ENCODE peak calls at places on chromosomes 11 and 22, in seven cellular contexts. One of them, this sample, is unnamed.
A peak's percentile ranks its signal among the peaks of the same experiment; 100 is the strongest.

GRCh38 chr11:12625438-12626071 is 48.7 kb upstream of the TEAD1 start:
- DNase-seq in trophoblast cell: no peak
- DNase-seq in H1: no peak
- DNase-seq in mesenchymal stem cell: peak; percentile 90
- DNase-seq in IMR-90: peak; percentile 98
- DNase-seq in H9: no peak
- DNase-seq in mesendoderm: no peak
- DNase-seq in this sample: no peak

GRCh38 chr22:45320326-45320976 is 10.7 kb downstream of the FAM118A start:
- DNase-seq in H9: no peak
- DNase-seq in IMR-90: peak; percentile 75
- DNase-seq in mesenchymal stem cell: no peak
- DNase-seq in trophoblast cell: no peak
- DNase-seq in mesendoderm: no peak
- DNase-seq in H1: no peak
- DNase-seq in this sample: no peak

GRCh38 chr22:20977019-20977418 is 5.1 kb upstream of the LZTR1 start:
- DNase-seq in mesenchymal stem cell: no peak
- DNase-seq in trophoblast cell: no peak
- DNase-seq in mesendoderm: no peak
- DNase-seq in H9: no peak
- DNase-seq in IMR-90: no peak
- DNase-seq in H1: no peak
- DNase-seq in this sample: no peak

GRCh38 chr11:61917357-61918109 is at the start of gene RAB3IL1:
- DNase-seq in mesendoderm: peak; percentile 69
- DNase-seq in IMR-90: no peak
- DNase-seq in H9: peak; percentile 71
- DNase-seq in trophoblast cell: peak; percentile 61
- DNase-seq in H1: peak; percentile 81
- DNase-seq in mesenchymal stem cell: peak; percentile 40
- DNase-seq in this sample: peak; percentile 56

GRCh38 chr11:6353367-6353987 is 33.2 kb upstream of the CAVIN3 start:
- DNase-seq in IMR-90: peak; percentile 40
- DNase-seq in mesenchymal stem cell: peak; percentile 63
- DNase-seq in H1: peak; percentile 78
- DNase-seq in trophoblast cell: peak; percentile 86
- DNase-seq in H9: peak; percentile 90
- DNase-seq in mesendoderm: peak; percentile 99
- DNase-seq in this sample: peak; percentile 70

GRCh38 chr22:36369922-36370781 is 17.6 kb downstream of the MYH9 start:
- DNase-seq in trophoblast cell: peak; percentile 94
- DNase-seq in H9: no peak
- DNase-seq in IMR-90: peak; percentile 41
- DNase-seq in mesendoderm: peak; percentile 73
- DNase-seq in mesenchymal stem cell: peak; percentile 68
- DNase-seq in H1: no peak
- DNase-seq in this sample: no peak

GRCh38 chr11:17014774-17015638 is 792 bp upstream of the PLEKHA7 start:
- DNase-seq in trophoblast cell: peak; percentile 40
- DNase-seq in mesendoderm: peak; percentile 73
- DNase-seq in IMR-90: no peak
- DNase-seq in mesenchymal stem cell: peak; percentile 20
- DNase-seq in H9: peak; percentile 70
- DNase-seq in H1: peak; percentile 72
- DNase-seq in this sample: peak; percentile 32

GRCh38 chr22:45996241-45997076 is 19.5 kb upstream of the WNT7B start:
- DNase-seq in H9: no peak
- DNase-seq in H1: no peak
- DNase-seq in mesenchymal stem cell: peak; percentile 79
- DNase-seq in IMR-90: peak; percentile 42
- DNase-seq in mesendoderm: no peak
- DNase-seq in trophoblast cell: peak; percentile 38
- DNase-seq in this sample: no peak

GRCh38 chr22:24969588-24970301 is 17.2 kb downstream of the KIAA1671 start:
- DNase-seq in H9: no peak
- DNase-seq in mesenchymal stem cell: peak; percentile 85
- DNase-seq in H1: no peak
- DNase-seq in IMR-90: no peak
- DNase-seq in trophoblast cell: peak; percentile 43
- DNase-seq in mesendoderm: peak; percentile 89
- DNase-seq in this sample: no peak

GRCh38 chr22:41668971-41669911 is 19.4 kb downstream of the SNU13 start:
- DNase-seq in H1: no peak
- DNase-seq in IMR-90: peak; percentile 85
- DNase-seq in H9: no peak
- DNase-seq in mesendoderm: peak; percentile 39
- DNase-seq in trophoblast cell: peak; percentile 76
- DNase-seq in mesenchymal stem cell: peak; percentile 85
- DNase-seq in this sample: no peak

GRCh38 chr22:29520851-29521250 is 32.7 kb downstream of the THOC5 start:
- DNase-seq in H1: no peak
- DNase-seq in IMR-90: peak; percentile 91
- DNase-seq in trophoblast cell: no peak
- DNase-seq in mesenchymal stem cell: peak; percentile 68
- DNase-seq in H9: no peak
- DNase-seq in mesendoderm: peak; percentile 30
- DNase-seq in this sample: no peak

GRCh38 chr11:16536513-16536912 is 180.2 kb upstream of the SOX6 start:
- DNase-seq in H9: no peak
- DNase-seq in mesenchymal stem cell: no peak
- DNase-seq in trophoblast cell: no peak
- DNase-seq in mesendoderm: no peak
- DNase-seq in H1: no peak
- DNase-seq in IMR-90: no peak
- DNase-seq in this sample: no peak

GRCh38 chr22:44186737-44187136 is 6.0 kb downstream of the PARVG start:
- DNase-seq in H9: no peak
- DNase-seq in IMR-90: no peak
- DNase-seq in trophoblast cell: peak; percentile 3
- DNase-seq in mesenchymal stem cell: no peak
- DNase-seq in mesendoderm: no peak
- DNase-seq in H1: no peak
- DNase-seq in this sample: no peak

GRCh38 chr22:49585695-49586243 is 241.9 kb downstream of the BRD1 start:
- DNase-seq in H1: no peak
- DNase-seq in IMR-90: no peak
- DNase-seq in H9: no peak
- DNase-seq in trophoblast cell: no peak
- DNase-seq in mesendoderm: no peak
- DNase-seq in mesenchymal stem cell: no peak
- DNase-seq in this sample: no peak

GRCh38 chr11:92226331-92227232 is 2.0 kb downstream of the FAT3 start:
- DNase-seq in IMR-90: no peak
- DNase-seq in mesendoderm: peak; percentile 95
- DNase-seq in mesenchymal stem cell: no peak
- DNase-seq in trophoblast cell: no peak
- DNase-seq in H9: peak; percentile 77
- DNase-seq in H1: peak; percentile 81
- DNase-seq in this sample: peak; percentile 70

GRCh38 chr11:88359529-88359928 is 22.0 kb upstream of the CTSC start:
- DNase-seq in H1: no peak
- DNase-seq in mesenchymal stem cell: no peak
- DNase-seq in mesendoderm: no peak
- DNase-seq in IMR-90: no peak
- DNase-seq in trophoblast cell: no peak
- DNase-seq in H9: no peak
- DNase-seq in this sample: no peak

GRCh38 chr11:111631666-111632039 is 29.4 kb downstream of the SIK2 start:
- DNase-seq in H1: no peak
- DNase-seq in H9: no peak
- DNase-seq in IMR-90: peak; percentile 88
- DNase-seq in mesenchymal stem cell: peak; percentile 52
- DNase-seq in mesendoderm: peak; percentile 22
- DNase-seq in trophoblast cell: peak; percentile 95
- DNase-seq in this sample: no peak

GRCh38 chr11:67468056-67468455 is 995 bp downstream of the TMEM134 start:
- DNase-seq in trophoblast cell: peak; percentile 68
- DNase-seq in mesenchymal stem cell: no peak
- DNase-seq in H1: no peak
- DNase-seq in IMR-90: no peak
- DNase-seq in mesendoderm: no peak
- DNase-seq in H9: no peak
- DNase-seq in this sample: no peak

GRCh38 chr22:37256075-37256726 is 12.1 kb upstream of the RAC2 start:
- DNase-seq in mesendoderm: no peak
- DNase-seq in IMR-90: no peak
- DNase-seq in H1: no peak
- DNase-seq in H9: peak; percentile 24
- DNase-seq in trophoblast cell: no peak
- DNase-seq in mesenchymal stem cell: no peak
- DNase-seq in this sample: no peak

GRCh38 chr11:131691558-131692041 is 321.2 kb downstream of the NTM start:
- DNase-seq in trophoblast cell: peak; percentile 47
- DNase-seq in mesenchymal stem cell: no peak
- DNase-seq in H9: peak; percentile 68
- DNase-seq in mesendoderm: peak; percentile 67
- DNase-seq in H1: peak; percentile 94
- DNase-seq in IMR-90: peak; percentile 11
- DNase-seq in this sample: no peak

GRCh38 chr11:17839973-17840611 is 105.5 kb downstream of the KCNC1 start:
- DNase-seq in mesenchymal stem cell: no peak
- DNase-seq in trophoblast cell: no peak
- DNase-seq in H9: no peak
- DNase-seq in H1: no peak
- DNase-seq in IMR-90: peak; percentile 22
- DNase-seq in mesendoderm: no peak
- DNase-seq in this sample: no peak

GRCh38 chr11:64539711-64540420 is 51.2 kb upstream of the SLC22A12 start:
- DNase-seq in mesendoderm: peak; percentile 11
- DNase-seq in mesenchymal stem cell: no peak
- DNase-seq in H9: no peak
- DNase-seq in trophoblast cell: peak; percentile 87
- DNase-seq in H1: no peak
- DNase-seq in IMR-90: no peak
- DNase-seq in this sample: no peak
- H2BK5ac ChIP-seq in mesendoderm: no peak overlapping the region
- H2BK5ac ChIP-seq in mesenchymal stem cell: no peak overlapping the region
- H2BK5ac ChIP-seq in H9: no peak overlapping the region
- H2BK5ac ChIP-seq in trophoblast cell: peak overlapping the region; percentile 1
- H2BK5ac ChIP-seq in H1: no peak overlapping the region
- H2BK5ac ChIP-seq in IMR-90: no peak overlapping the region
- H2BK5ac ChIP-seq in this sample: no peak overlapping the region

DNA sequence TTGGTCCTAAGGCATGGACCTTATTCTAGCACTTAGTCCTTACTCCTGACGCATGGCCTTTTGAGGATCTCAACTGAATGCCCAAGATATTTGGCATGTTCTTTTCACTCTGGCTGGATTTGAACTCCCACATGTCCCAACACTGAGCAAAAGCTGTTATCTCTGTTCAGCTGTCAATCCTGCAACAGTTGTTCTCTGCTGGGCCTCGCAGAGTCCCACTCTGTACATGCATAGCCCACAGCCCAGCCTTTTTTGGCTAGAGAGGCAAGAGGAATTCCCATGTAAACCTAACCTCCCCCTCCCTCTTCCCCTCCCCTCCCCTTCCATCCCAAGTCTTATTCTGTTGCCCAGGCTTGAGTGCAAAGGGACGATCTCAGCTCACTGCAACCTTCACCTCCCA is 21.8 kb upstream of the DRG1 start:
- DNase-seq in mesenchymal stem cell: no peak
- DNase-seq in H9: no peak
- DNase-seq in H1: no peak
- DNase-seq in IMR-90: no peak
- DNase-seq in trophoblast cell: no peak
- DNase-seq in mesendoderm: no peak
- DNase-seq in this sample: no peak
- H2BK5ac ChIP-seq in mesenchymal stem cell: no peak overlapping the region
- H2BK5ac ChIP-seq in H9: no peak overlapping the region
- H2BK5ac ChIP-seq in H1: no peak overlapping the region
- H2BK5ac ChIP-seq in IMR-90: no peak overlapping the region
- H2BK5ac ChIP-seq in trophoblast cell: no peak overlapping the region
- H2BK5ac ChIP-seq in mesendoderm: no peak overlapping the region
- H2BK5ac ChIP-seq in this sample: no peak overlapping the region

GRCh38 chr11:102422817-102423725 is 29.5 kb downstream of the TMEM123 start:
- DNase-seq in IMR-90: no peak
- DNase-seq in mesenchymal stem cell: no peak
- DNase-seq in H9: no peak
- DNase-seq in mesendoderm: no peak
- DNase-seq in H1: no peak
- DNase-seq in trophoblast cell: no peak
- DNase-seq in this sample: no peak

GRCh38 chr11:102416974-102417373 is 35.6 kb downstream of the TMEM123 start:
- DNase-seq in mesendoderm: no peak
- DNase-seq in H1: no peak
- DNase-seq in IMR-90: no peak
- DNase-seq in H9: no peak
- DNase-seq in mesenchymal stem cell: no peak
- DNase-seq in trophoblast cell: no peak
- DNase-seq in this sample: no peak

GRCh38 chr11:102419181-102419580 is 33.4 kb downstream of the TMEM123 start:
- DNase-seq in H9: no peak
- DNase-seq in mesendoderm: no peak
- DNase-seq in mesenchymal stem cell: no peak
- DNase-seq in trophoblast cell: no peak
- DNase-seq in H1: no peak
- DNase-seq in IMR-90: no peak
- DNase-seq in this sample: no peak

GRCh38 chr11:102421262-102421661 is 31.3 kb downstream of the TMEM123 start:
- DNase-seq in trophoblast cell: no peak
- DNase-seq in mesenchymal stem cell: no peak
- DNase-seq in H9: no peak
- DNase-seq in mesendoderm: no peak
- DNase-seq in IMR-90: no peak
- DNase-seq in H1: no peak
- DNase-seq in this sample: no peak

DNA sequence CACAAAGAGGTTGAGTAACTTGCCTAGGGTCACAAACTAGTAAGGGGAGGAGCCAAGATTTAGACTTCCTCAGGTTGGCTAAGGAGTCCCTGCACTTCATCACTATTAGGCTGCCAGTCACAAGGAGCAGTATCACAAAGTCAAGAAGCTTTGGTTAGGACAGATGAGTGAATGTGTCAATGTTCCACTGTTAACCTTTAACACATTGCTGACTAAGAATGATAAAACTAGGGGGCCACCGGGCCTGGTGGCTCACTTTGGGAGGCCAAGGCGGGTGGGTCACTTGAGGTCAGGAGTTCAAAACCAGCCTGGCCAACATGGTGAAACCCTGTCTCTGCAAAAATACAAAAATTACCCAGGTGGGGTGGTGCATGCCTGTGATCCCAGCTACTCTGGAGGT is 32.0 kb downstream of the TMEM123 start:
- DNase-seq in mesenchymal stem cell: no peak
- DNase-seq in mesendoderm: no peak
- DNase-seq in H9: no peak
- DNase-seq in H1: no peak
- DNase-seq in IMR-90: no peak
- DNase-seq in trophoblast cell: no peak
- DNase-seq in this sample: no peak
- H2BK5ac ChIP-seq in mesenchymal stem cell: no peak overlapping the region
- H2BK5ac ChIP-seq in mesendoderm: no peak overlapping the region
- H2BK5ac ChIP-seq in H9: no peak overlapping the region
- H2BK5ac ChIP-seq in H1: no peak overlapping the region
- H2BK5ac ChIP-seq in IMR-90: no peak overlapping the region
- H2BK5ac ChIP-seq in trophoblast cell: no peak overlapping the region
- H2BK5ac ChIP-seq in this sample: no peak overlapping the region

DNA sequence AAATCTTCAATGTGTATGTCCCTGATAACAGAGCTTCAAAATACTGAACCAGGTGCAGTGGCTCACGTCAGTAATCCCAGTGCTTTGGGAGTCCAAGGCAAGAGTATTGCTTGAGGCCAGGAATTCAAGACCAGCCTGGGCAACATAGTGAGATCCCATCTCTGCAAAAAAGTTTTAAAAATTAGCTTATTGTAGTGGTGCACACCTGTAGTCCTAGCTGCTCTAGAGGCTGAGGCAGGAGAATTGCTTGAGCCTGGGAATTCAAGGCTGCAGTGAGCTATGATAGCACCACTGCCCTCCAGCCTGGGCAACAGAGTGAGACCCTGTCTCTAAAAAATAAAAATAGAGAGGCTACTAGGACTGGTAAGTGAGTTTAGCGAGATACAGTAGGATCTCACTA is 84.0 kb downstream of the PACS1 start:
- DNase-seq in mesendoderm: no peak
- DNase-seq in IMR-90: no peak
- DNase-seq in mesenchymal stem cell: no peak
- DNase-seq in H1: no peak
- DNase-seq in trophoblast cell: peak; percentile 25
- DNase-seq in H9: no peak
- DNase-seq in this sample: no peak
- H2BK5ac ChIP-seq in mesendoderm: no peak overlapping the region
- H2BK5ac ChIP-seq in IMR-90: no peak overlapping the region
- H2BK5ac ChIP-seq in mesenchymal stem cell: no peak overlapping the region
- H2BK5ac ChIP-seq in H1: no peak overlapping the region
- H2BK5ac ChIP-seq in trophoblast cell: no peak overlapping the region
- H2BK5ac ChIP-seq in H9: no peak overlapping the region
- H2BK5ac ChIP-seq in this sample: no peak overlapping the region

This sample was measured in neuronal stem cell.